ENCODE peak calls at places on chromosome 16, in eight cellular contexts. B is uterus, P is adrenal gland, T is PC-3, K is heart right ventricle, S is body of pancreas, M is IMR-90, A is fibroblast of lung. E is an unnamed sample.
A peak's percentile ranks its signal among the peaks of the same experiment; 100 is the strongest.

GRCh38 chr16:6122401-6122800 is 1024.8 kb upstream of the EEF2KMT start:
- DNase-seq in B (no peak), P (no peak), T (no peak), K (no peak), S (no peak), M (no peak), A (no peak), E (no peak)

GRCh38 chr16:88995194-88995593 is 18.2 kb upstream of the CBFA2T3 start:
- DNase-seq in B (no peak), P (no peak), T (no peak), K (no peak), S (no peak), M (no peak), A (no peak), E (no peak)

GRCh38 chr16:51971184-51971583 is 575.8 kb downstream of the TOX3 start:
- DNase-seq in B (no peak), P (no peak), T (no peak), K (no peak), S (no peak), M (peak; percentile 52), A (no peak), E (no peak)

GRCh38 chr16:79838860-79839259 is 238.3 kb upstream of the MAF start:
- DNase-seq in B (peak; percentile 71), P (no peak), T (no peak), K (no peak), S (no peak), M (no peak), A (no peak), E (no peak)

GRCh38 chr16:51550785-51551184 is 399.7 kb upstream of the SALL1 start:
- DNase-seq in B (no peak), P (no peak), T (no peak), K (no peak), S (no peak), M (peak; percentile 17), A (no peak), E (no peak)

GRCh38 chr16:17364319-17365210 is 106.2 kb downstream of the XYLT1 start:
- DNase-seq in B (peak; percentile 40), P (no peak), T (no peak), K (no peak), S (no peak), M (peak; percentile 94), A (peak; percentile 96), E (no peak)

GRCh38 chr16:69448470-69449193 is 24.2 kb downstream of the CYB5B start:
- DNase-seq in B (no peak), P (no peak), T (no peak), K (no peak), S (no peak), M (peak; percentile 67), A (peak; percentile 71), E (no peak)

GRCh38 chr16:4017807-4018206 is 98.4 kb downstream of the ADCY9 start:
- DNase-seq in B (no peak), P (no peak), T (no peak), K (no peak), S (no peak), M (no peak), A (no peak), E (no peak)

GRCh38 chr16:58329147-58329546 is 34.3 kb upstream of the PRSS54 start:
- DNase-seq in B (no peak), P (peak; percentile 35), T (peak; percentile 51), K (no peak), S (no peak), M (peak; percentile 7), A (peak; percentile 21), E (no peak)

GRCh38 chr16:73033271-73033998 is 14.5 kb downstream of the ZFHX3 start:
- DNase-seq in B (no peak), P (no peak), T (no peak), K (no peak), S (no peak), M (no peak), A (no peak), E (no peak)

GRCh38 chr16:47777191-47777590 is 316.1 kb downstream of the PHKB start:
- DNase-seq in B (no peak), P (no peak), T (peak; percentile 79), K (no peak), S (no peak), M (peak; percentile 41), A (peak; percentile 62), E (no peak)

GRCh38 chr16:89880477-89881367 is 7.3 kb downstream of the TCF25 start:
- DNase-seq in B (no peak), P (no peak), T (no peak), K (no peak), S (no peak), M (no peak), A (no peak), E (no peak)

GRCh38 chr16:80656731-80657150 is 115.9 kb downstream of the DYNLRB2 start:
- DNase-seq in B (no peak), P (no peak), T (no peak), K (no peak), S (no peak), M (no peak), A (no peak), E (no peak)

GRCh38 chr16:46715769-46716305 is 26.4 kb downstream of the ORC6 start:
- DNase-seq in B (no peak), P (no peak), T (no peak), K (peak; percentile 78), S (no peak), M (no peak), A (peak; percentile 17), E (peak; percentile 90)

GRCh38 chr16:84638195-84638806 is 10.0 kb upstream of the KLHL36 start:
- DNase-seq in B (no peak), P (no peak), T (no peak), K (no peak), S (no peak), M (no peak), A (no peak), E (no peak)

GRCh38 chr16:24537474-24538337 is 1.7 kb upstream of the RBBP6 start:
- DNase-seq in B (no peak), P (no peak), T (no peak), K (no peak), S (no peak), M (no peak), A (no peak), E (no peak)

GRCh38 chr16:85446846-85447656 is 166.1 kb upstream of the GSE1 start:
- DNase-seq in B (no peak), P (no peak), T (no peak), K (no peak), S (peak; percentile 35), M (no peak), A (no peak), E (no peak)

GRCh38 chr16:967546-968295 is 3.1 kb downstream of the LMF1 start:
- DNase-seq in B (no peak), P (peak; percentile 11), T (no peak), K (no peak), S (no peak), M (no peak), A (no peak), E (no peak)

GRCh38 chr16:4053663-4054479 is 62.4 kb downstream of the ADCY9 start:
- DNase-seq in B (peak; percentile 64), P (no peak), T (peak; percentile 39), K (peak; percentile 52), S (peak; percentile 70), M (peak; percentile 95), A (peak; percentile 80), E (peak; percentile 76)

GRCh38 chr16:9443864-9444263 is 352.4 kb downstream of the HAPSTR1 start:
- DNase-seq in B (no peak), P (no peak), T (no peak), K (no peak), S (no peak), M (no peak), A (no peak), E (no peak)

GRCh38 chr16:1108299-1109252 is 12.5 kb upstream of the C1QTNF8 start:
- DNase-seq in B (peak; percentile 74), P (peak; percentile 80), T (peak; percentile 49), K (peak; percentile 67), S (peak; percentile 80), M (peak; percentile 0), A (peak; percentile 55), E (no peak)

GRCh38 chr16:4263504-4264436 is 9.1 kb downstream of the TFAP4 start:
- DNase-seq in B (peak; percentile 92), P (peak; percentile 86), T (no peak), K (peak; percentile 84), S (peak; percentile 42), M (peak; percentile 86), A (peak; percentile 11), E (peak; percentile 86)

GRCh38 chr16:50335198-50335958 is 33.4 kb downstream of the BRD7 start:
- DNase-seq in B (no peak), P (no peak), T (no peak), K (no peak), S (no peak), M (peak; percentile 33), A (no peak), E (no peak)

GRCh38 chr16:58753711-58754134 is 19.6 kb upstream of the GOT2 start:
- DNase-seq in B (no peak), P (no peak), T (no peak), K (no peak), S (no peak), M (no peak), A (no peak), E (no peak)

GRCh38 chr16:30764086-30764485 is 2.0 kb downstream of the RNF40 start:
- DNase-seq in B (no peak), P (peak; percentile 14), T (no peak), K (no peak), S (no peak), M (no peak), A (no peak), E (no peak)
- H3K9me3 ChIP-seq in B (no peaks in the 10 kb centered on the region), P (no peaks in the 10 kb centered on the region), T (no peaks in the 10 kb centered on the region), K (no peaks in the 10 kb centered on the region), S (no peaks in the 10 kb centered on the region), M (no peaks in the 10 kb centered on the region), A (no peaks in the 10 kb centered on the region), E (no peaks in the 10 kb centered on the region)

GRCh38 chr16:23478566-23478965 is 25.6 kb upstream of the COG7 start:
- DNase-seq in B (no peak), P (no peak), T (no peak), K (no peak), S (no peak), M (no peak), A (no peak), E (no peak)
- H3K36me3 ChIP-seq in B (no peaks in the 10 kb centered on the region), P (peaks cover 100% of the 10 kb centered on the region), T (peaks cover 11% of the 10 kb centered on the region), K (peaks cover 5% of the 10 kb centered on the region), S (peaks cover 74% of the 10 kb centered on the region), M (peaks cover 56% of the 10 kb centered on the region), A (peaks cover 22% of the 10 kb centered on the region), E (peaks cover 100% of the 10 kb centered on the region)

GRCh38 chr16:12600116-12600515 is 203.6 kb downstream of the CPPED1 start:
- DNase-seq in B (no peak), P (no peak), T (no peak), K (no peak), S (no peak), M (no peak), A (no peak), E (no peak)

GRCh38 chr16:12600536-12601256 is 203.0 kb downstream of the CPPED1 start:
- DNase-seq in B (no peak), P (no peak), T (no peak), K (no peak), S (no peak), M (no peak), A (no peak), E (no peak)

GRCh38 chr16:12602811-12603698 is 200.6 kb downstream of the CPPED1 start:
- DNase-seq in B (no peak), P (no peak), T (no peak), K (no peak), S (no peak), M (no peak), A (no peak), E (no peak)

GRCh38 chr16:12601290-12601900 is 202.3 kb downstream of the CPPED1 start:
- DNase-seq in B (no peak), P (no peak), T (no peak), K (no peak), S (no peak), M (no peak), A (no peak), E (no peak)
- H3K9me3 ChIP-seq in B (no peaks in the 10 kb centered on the region), P (no peaks in the 10 kb centered on the region), T (no peaks in the 10 kb centered on the region), K (no peaks in the 10 kb centered on the region), S (no peaks in the 10 kb centered on the region), M (no peaks in the 10 kb centered on the region), A (no peaks in the 10 kb centered on the region), E (no peaks in the 10 kb centered on the region)

GRCh38 chr16:68299571-68300453 is 10.9 kb downstream of the SLC7A6OS start:
- DNase-seq in B (no peak), P (no peak), T (no peak), K (no peak), S (no peak), M (no peak), A (no peak), E (no peak)
- H3K36me3 ChIP-seq in B (no peaks in the 10 kb centered on the region), P (peaks cover 84% of the 10 kb centered on the region), T (peaks cover 41% of the 10 kb centered on the region), K (peaks cover 3% of the 10 kb centered on the region), S (peaks cover 33% of the 10 kb centered on the region), M (peaks cover 55% of the 10 kb centered on the region), A (peaks cover 29% of the 10 kb centered on the region), E (peaks cover 51% of the 10 kb centered on the region)